ENCODE peak calls at places on chromosomes 13 and 19, in ten cellular contexts. One of them, this sample, is unnamed.
A peak's percentile ranks its signal among the peaks of the same experiment; 100 is the strongest.

GRCh38 chr13:98890186-98890585 is 87.7 kb downstream of the DOCK9 start:
- DNase-seq in pancreas: no peak
- DNase-seq in GM23338: no peak
- DNase-seq in Peyer's patch: no peak
- DNase-seq in dorsolateral prefrontal cortex: peak; percentile 56
- DNase-seq in brain microvascular endothelial cell: peak; percentile 18
- DNase-seq in A549: no peak
- DNase-seq in psoas muscle: no peak
- DNase-seq in fibroblast of lung: peak; percentile 62
- DNase-seq in esophagus squamous epithelium: no peak
- DNase-seq in this sample: no peak

GRCh38 chr13:93769607-93770006 is 543.0 kb downstream of the GPC6 start:
- DNase-seq in esophagus squamous epithelium: no peak
- DNase-seq in pancreas: no peak
- DNase-seq in psoas muscle: no peak
- DNase-seq in Peyer's patch: no peak
- DNase-seq in GM23338: no peak
- DNase-seq in dorsolateral prefrontal cortex: no peak
- DNase-seq in fibroblast of lung: no peak
- DNase-seq in A549: no peak
- DNase-seq in brain microvascular endothelial cell: no peak
- DNase-seq in this sample: no peak

GRCh38 chr13:66914155-66914554 is 316.0 kb downstream of the PCDH9 start:
- DNase-seq in Peyer's patch: no peak
- DNase-seq in fibroblast of lung: no peak
- DNase-seq in brain microvascular endothelial cell: no peak
- DNase-seq in A549: no peak
- DNase-seq in esophagus squamous epithelium: no peak
- DNase-seq in psoas muscle: no peak
- DNase-seq in pancreas: no peak
- DNase-seq in GM23338: no peak
- DNase-seq in dorsolateral prefrontal cortex: no peak
- DNase-seq in this sample: no peak

GRCh38 chr13:75402787-75403186 is 79.2 kb downstream of the TBC1D4 start:
- DNase-seq in brain microvascular endothelial cell: no peak
- DNase-seq in esophagus squamous epithelium: no peak
- DNase-seq in A549: no peak
- DNase-seq in psoas muscle: peak; percentile 61
- DNase-seq in fibroblast of lung: no peak
- DNase-seq in pancreas: no peak
- DNase-seq in Peyer's patch: no peak
- DNase-seq in GM23338: no peak
- DNase-seq in dorsolateral prefrontal cortex: no peak
- DNase-seq in this sample: no peak

GRCh38 chr13:49466240-49466914 is 22.3 kb downstream of the SETDB2 start:
- DNase-seq in GM23338: no peak
- DNase-seq in Peyer's patch: no peak
- DNase-seq in psoas muscle: no peak
- DNase-seq in A549: no peak
- DNase-seq in esophagus squamous epithelium: no peak
- DNase-seq in fibroblast of lung: no peak
- DNase-seq in pancreas: no peak
- DNase-seq in brain microvascular endothelial cell: no peak
- DNase-seq in dorsolateral prefrontal cortex: no peak
- DNase-seq in this sample: no peak

GRCh38 chr13:99926014-99926731 is 45.4 kb downstream of the ZIC5 start:
- DNase-seq in A549: peak; percentile 30
- DNase-seq in dorsolateral prefrontal cortex: no peak
- DNase-seq in esophagus squamous epithelium: no peak
- DNase-seq in GM23338: no peak
- DNase-seq in pancreas: peak; percentile 63
- DNase-seq in brain microvascular endothelial cell: peak; percentile 3
- DNase-seq in fibroblast of lung: peak; percentile 14
- DNase-seq in Peyer's patch: peak; percentile 54
- DNase-seq in psoas muscle: no peak
- DNase-seq in this sample: no peak

GRCh38 chr13:26045123-26045522 is 6.7 kb downstream of the SHISA2 start:
- DNase-seq in GM23338: no peak
- DNase-seq in Peyer's patch: no peak
- DNase-seq in psoas muscle: no peak
- DNase-seq in dorsolateral prefrontal cortex: no peak
- DNase-seq in esophagus squamous epithelium: no peak
- DNase-seq in brain microvascular endothelial cell: no peak
- DNase-seq in A549: no peak
- DNase-seq in pancreas: no peak
- DNase-seq in fibroblast of lung: no peak
- DNase-seq in this sample: no peak

GRCh38 chr19:57302020-57302465 is 18.2 kb upstream of the ZNF543 start:
- DNase-seq in A549: no peak
- DNase-seq in psoas muscle: peak; percentile 89
- DNase-seq in esophagus squamous epithelium: no peak
- DNase-seq in dorsolateral prefrontal cortex: no peak
- DNase-seq in pancreas: no peak
- DNase-seq in brain microvascular endothelial cell: peak; percentile 93
- DNase-seq in Peyer's patch: no peak
- DNase-seq in fibroblast of lung: peak; percentile 97
- DNase-seq in GM23338: no peak
- DNase-seq in this sample: no peak

GRCh38 chr19:48874309-48875135 is 2.3 kb downstream of the PPP1R15A start:
- DNase-seq in psoas muscle: peak; percentile 70
- DNase-seq in fibroblast of lung: no peak
- DNase-seq in pancreas: no peak
- DNase-seq in A549: peak; percentile 55
- DNase-seq in dorsolateral prefrontal cortex: no peak
- DNase-seq in GM23338: no peak
- DNase-seq in brain microvascular endothelial cell: peak; percentile 51
- DNase-seq in esophagus squamous epithelium: no peak
- DNase-seq in Peyer's patch: peak; percentile 63
- DNase-seq in this sample: no peak

GRCh38 chr13:27975579-27976361 is 6.7 kb upstream of the CDX2 start:
- DNase-seq in psoas muscle: no peak
- DNase-seq in dorsolateral prefrontal cortex: no peak
- DNase-seq in fibroblast of lung: no peak
- DNase-seq in Peyer's patch: peak; percentile 83
- DNase-seq in GM23338: no peak
- DNase-seq in esophagus squamous epithelium: no peak
- DNase-seq in brain microvascular endothelial cell: no peak
- DNase-seq in A549: no peak
- DNase-seq in pancreas: no peak
- DNase-seq in this sample: no peak

GRCh38 chr13:60679131-60679530 is 282.1 kb downstream of the TDRD3 start:
- DNase-seq in dorsolateral prefrontal cortex: no peak
- DNase-seq in fibroblast of lung: no peak
- DNase-seq in esophagus squamous epithelium: no peak
- DNase-seq in psoas muscle: no peak
- DNase-seq in Peyer's patch: no peak
- DNase-seq in pancreas: no peak
- DNase-seq in GM23338: no peak
- DNase-seq in A549: no peak
- DNase-seq in brain microvascular endothelial cell: no peak
- DNase-seq in this sample: no peak

GRCh38 chr19:10670876-10671804 is 17.0 kb downstream of the ILF3 start:
- DNase-seq in psoas muscle: no peak
- DNase-seq in GM23338: no peak
- DNase-seq in fibroblast of lung: no peak
- DNase-seq in dorsolateral prefrontal cortex: no peak
- DNase-seq in A549: no peak
- DNase-seq in brain microvascular endothelial cell: no peak
- DNase-seq in Peyer's patch: no peak
- DNase-seq in esophagus squamous epithelium: no peak
- DNase-seq in pancreas: no peak
- DNase-seq in this sample: no peak

GRCh38 chr19:31286491-31286890 is 62.7 kb downstream of the TSHZ3 start:
- DNase-seq in A549: no peak
- DNase-seq in psoas muscle: no peak
- DNase-seq in brain microvascular endothelial cell: no peak
- DNase-seq in esophagus squamous epithelium: no peak
- DNase-seq in dorsolateral prefrontal cortex: no peak
- DNase-seq in Peyer's patch: peak; percentile 23
- DNase-seq in GM23338: no peak
- DNase-seq in pancreas: peak; percentile 18
- DNase-seq in fibroblast of lung: no peak
- DNase-seq in this sample: no peak

GRCh38 chr19:42468273-42468796 is 25.6 kb upstream of the CXCL17 start:
- DNase-seq in pancreas: no peak
- DNase-seq in esophagus squamous epithelium: no peak
- DNase-seq in brain microvascular endothelial cell: peak; percentile 69
- DNase-seq in A549: peak; percentile 55
- DNase-seq in GM23338: no peak
- DNase-seq in Peyer's patch: peak; percentile 49
- DNase-seq in fibroblast of lung: peak; percentile 57
- DNase-seq in psoas muscle: no peak
- DNase-seq in dorsolateral prefrontal cortex: no peak
- DNase-seq in this sample: no peak

GRCh38 chr13:43831088-43831487 is 44.3 kb upstream of the ENOX1 start:
- DNase-seq in esophagus squamous epithelium: no peak
- DNase-seq in fibroblast of lung: peak; percentile 55
- DNase-seq in psoas muscle: no peak
- DNase-seq in brain microvascular endothelial cell: peak; percentile 49
- DNase-seq in GM23338: no peak
- DNase-seq in dorsolateral prefrontal cortex: no peak
- DNase-seq in Peyer's patch: no peak
- DNase-seq in A549: no peak
- DNase-seq in pancreas: no peak
- DNase-seq in this sample: no peak

GRCh38 chr13:87235621-87236020 is 435.6 kb upstream of the SLITRK5 start:
- DNase-seq in A549: no peak
- DNase-seq in dorsolateral prefrontal cortex: no peak
- DNase-seq in GM23338: no peak
- DNase-seq in fibroblast of lung: no peak
- DNase-seq in pancreas: no peak
- DNase-seq in brain microvascular endothelial cell: no peak
- DNase-seq in esophagus squamous epithelium: no peak
- DNase-seq in psoas muscle: no peak
- DNase-seq in Peyer's patch: no peak
- DNase-seq in this sample: no peak

GRCh38 chr19:41410655-41411054 is 13.0 kb downstream of the BCKDHA start:
- DNase-seq in fibroblast of lung: no peak
- DNase-seq in pancreas: no peak
- DNase-seq in esophagus squamous epithelium: no peak
- DNase-seq in dorsolateral prefrontal cortex: no peak
- DNase-seq in A549: no peak
- DNase-seq in Peyer's patch: no peak
- DNase-seq in brain microvascular endothelial cell: no peak
- DNase-seq in psoas muscle: no peak
- DNase-seq in GM23338: no peak
- DNase-seq in this sample: no peak

DNA sequence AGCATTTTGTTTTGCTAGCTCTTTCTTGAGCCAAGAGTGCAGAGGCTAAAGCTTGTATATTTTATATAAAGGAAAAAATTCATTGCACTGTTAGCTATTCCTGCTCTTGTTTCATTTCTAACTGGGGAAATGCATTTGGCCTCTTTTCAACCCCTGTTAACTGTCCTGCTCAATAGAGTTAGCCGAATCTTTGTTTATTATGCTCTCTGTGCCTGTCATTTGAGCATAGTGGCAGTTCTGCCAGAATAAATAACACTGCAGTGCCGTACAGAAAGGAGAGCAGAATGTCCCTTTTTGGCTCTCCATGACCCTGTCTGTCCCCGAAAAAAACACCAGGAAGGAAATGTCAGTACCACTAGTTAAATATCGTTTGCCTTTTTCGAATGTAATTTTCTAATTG is 350.8 kb downstream of the MYO16 start:
- DNase-seq in brain microvascular endothelial cell: no peak
- DNase-seq in psoas muscle: no peak
- DNase-seq in fibroblast of lung: peak; percentile 37
- DNase-seq in A549: no peak
- DNase-seq in pancreas: no peak
- DNase-seq in GM23338: no peak
- DNase-seq in Peyer's patch: no peak
- DNase-seq in esophagus squamous epithelium: no peak
- DNase-seq in dorsolateral prefrontal cortex: no peak
- DNase-seq in this sample: no peak
- H3K4me3 ChIP-seq in brain microvascular endothelial cell: no peak overlapping the region
- H3K4me3 ChIP-seq in psoas muscle: no peak overlapping the region
- H3K4me3 ChIP-seq in fibroblast of lung: no peak overlapping the region
- H3K4me3 ChIP-seq in A549: no peak overlapping the region
- H3K4me3 ChIP-seq in pancreas: no peak overlapping the region
- H3K4me3 ChIP-seq in GM23338: no peak overlapping the region
- H3K4me3 ChIP-seq in Peyer's patch: no peak overlapping the region
- H3K4me3 ChIP-seq in esophagus squamous epithelium: no peak overlapping the region
- H3K4me3 ChIP-seq in dorsolateral prefrontal cortex: peak overlapping the region; percentile 5
- H3K4me3 ChIP-seq in this sample: no peak overlapping the region

GRCh38 chr13:102566513-102566912 is 30.3 kb upstream of the TPP2 start:
- DNase-seq in Peyer's patch: no peak
- DNase-seq in A549: no peak
- DNase-seq in GM23338: no peak
- DNase-seq in psoas muscle: no peak
- DNase-seq in pancreas: no peak
- DNase-seq in fibroblast of lung: no peak
- DNase-seq in brain microvascular endothelial cell: no peak
- DNase-seq in dorsolateral prefrontal cortex: no peak
- DNase-seq in esophagus squamous epithelium: no peak
- DNase-seq in this sample: no peak
- TF ChIP-seq CTCF in Peyer's patch: no peak
- TF ChIP-seq CTCF in A549: no peak
- TF ChIP-seq CTCF in GM23338: no peak
- TF ChIP-seq CTCF in psoas muscle: no peak
- TF ChIP-seq CTCF in pancreas: no peak
- TF ChIP-seq CTCF in fibroblast of lung: no peak
- TF ChIP-seq CTCF in brain microvascular endothelial cell: no peak
- TF ChIP-seq CTCF in dorsolateral prefrontal cortex: no peak
- TF ChIP-seq CTCF in esophagus squamous epithelium: no peak
- TF ChIP-seq CTCF in this sample: no peak

DNA sequence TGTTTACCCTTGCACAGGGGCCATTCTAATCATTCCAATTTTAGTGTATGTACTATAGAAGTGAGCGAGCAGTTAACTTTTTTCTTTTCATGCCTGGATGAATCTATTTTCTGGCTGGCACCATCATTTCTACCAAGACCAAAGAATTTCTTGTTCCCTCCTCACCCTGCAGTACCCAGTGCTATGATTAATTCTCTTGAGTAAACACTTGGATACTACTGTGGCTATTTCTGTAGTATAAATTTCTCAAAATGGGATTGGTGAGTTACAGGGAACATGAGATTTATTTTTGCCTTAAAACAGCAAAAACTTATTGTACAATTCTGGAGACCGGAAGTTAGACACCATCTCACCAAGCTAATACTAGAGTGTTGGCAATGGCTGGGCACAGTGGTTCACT is 7.6 kb downstream of the ZNF446 start:
- DNase-seq in brain microvascular endothelial cell: no peak
- DNase-seq in A549: no peak
- DNase-seq in Peyer's patch: no peak
- DNase-seq in fibroblast of lung: no peak
- DNase-seq in dorsolateral prefrontal cortex: no peak
- DNase-seq in psoas muscle: no peak
- DNase-seq in GM23338: no peak
- DNase-seq in esophagus squamous epithelium: no peak
- DNase-seq in pancreas: no peak
- DNase-seq in this sample: no peak
- H3K27ac ChIP-seq in brain microvascular endothelial cell: no peak overlapping the region
- H3K27ac ChIP-seq in A549: no peak overlapping the region
- H3K27ac ChIP-seq in Peyer's patch: no peak overlapping the region
- H3K27ac ChIP-seq in fibroblast of lung: no peak overlapping the region
- H3K27ac ChIP-seq in dorsolateral prefrontal cortex: no peak overlapping the region
- H3K27ac ChIP-seq in psoas muscle: no peak overlapping the region
- H3K27ac ChIP-seq in GM23338: no peak overlapping the region
- H3K27ac ChIP-seq in esophagus squamous epithelium: no peak overlapping the region
- H3K27ac ChIP-seq in pancreas: no peak overlapping the region
- H3K27ac ChIP-seq in this sample: no peak overlapping the region

GRCh38 chr19:6313398-6313969 is 19.9 kb downstream of the ACER1 start:
- DNase-seq in A549: no peak
- DNase-seq in psoas muscle: no peak
- DNase-seq in fibroblast of lung: no peak
- DNase-seq in brain microvascular endothelial cell: no peak
- DNase-seq in esophagus squamous epithelium: no peak
- DNase-seq in GM23338: no peak
- DNase-seq in pancreas: no peak
- DNase-seq in Peyer's patch: no peak
- DNase-seq in dorsolateral prefrontal cortex: no peak
- DNase-seq in this sample: no peak

GRCh38 chr19:6312018-6312417 is 21.4 kb downstream of the ACER1 start:
- DNase-seq in esophagus squamous epithelium: no peak
- DNase-seq in GM23338: peak; percentile 44
- DNase-seq in psoas muscle: no peak
- DNase-seq in dorsolateral prefrontal cortex: no peak
- DNase-seq in Peyer's patch: no peak
- DNase-seq in brain microvascular endothelial cell: no peak
- DNase-seq in fibroblast of lung: no peak
- DNase-seq in A549: no peak
- DNase-seq in pancreas: no peak
- DNase-seq in this sample: no peak
- H3K4me3 ChIP-seq in esophagus squamous epithelium: no peak overlapping the region
- H3K4me3 ChIP-seq in GM23338: no peak overlapping the region
- H3K4me3 ChIP-seq in psoas muscle: no peak overlapping the region
- H3K4me3 ChIP-seq in dorsolateral prefrontal cortex: no peak overlapping the region
- H3K4me3 ChIP-seq in Peyer's patch: no peak overlapping the region
- H3K4me3 ChIP-seq in brain microvascular endothelial cell: no peak overlapping the region
- H3K4me3 ChIP-seq in fibroblast of lung: no peak overlapping the region
- H3K4me3 ChIP-seq in A549: no peak overlapping the region
- H3K4me3 ChIP-seq in pancreas: no peak overlapping the region
- H3K4me3 ChIP-seq in this sample: no peak overlapping the region